ENCODE peak calls at places on chromosomes 7 and 10, in eight cellular contexts. One of them, this sample, is unnamed.

GRCh38 chr7:90933984-90934383 is 330.2 kb upstream of the FZD1 start:
- DNase-seq in GM20000: no peak
- DNase-seq in WTC11: no peak
- DNase-seq in A549: no peak
- DNase-seq in H1: no peak
- DNase-seq in epithelial cell of proximal tubule: no peak
- DNase-seq in fibroblast of the aortic adventitia: no peak
- DNase-seq in OCI-LY7: no peak
- DNase-seq in this sample: no peak

GRCh38 chr10:83919187-83919586 is 220.1 kb upstream of the GHITM start:
- DNase-seq in WTC11: no peak
- DNase-seq in fibroblast of the aortic adventitia: no peak
- DNase-seq in OCI-LY7: no peak
- DNase-seq in H1: no peak
- DNase-seq in A549: no peak
- DNase-seq in epithelial cell of proximal tubule: no peak
- DNase-seq in GM20000: no peak
- DNase-seq in this sample: no peak

GRCh38 chr7:73668103-73668937 is 689 bp downstream of the VPS37D start:
- DNase-seq in OCI-LY7: peak
- DNase-seq in fibroblast of the aortic adventitia: no peak
- DNase-seq in A549: peak
- DNase-seq in GM20000: peak
- DNase-seq in WTC11: no peak
- DNase-seq in epithelial cell of proximal tubule: no peak
- DNase-seq in H1: no peak
- DNase-seq in this sample: peak

GRCh38 chr10:69645751-69646687 is 16.0 kb downstream of the FAM241B start:
- DNase-seq in OCI-LY7: no peak
- DNase-seq in A549: no peak
- DNase-seq in epithelial cell of proximal tubule: no peak
- DNase-seq in GM20000: no peak
- DNase-seq in WTC11: no peak
- DNase-seq in H1: no peak
- DNase-seq in fibroblast of the aortic adventitia: no peak
- DNase-seq in this sample: no peak

GRCh38 chr7:39595102-39595620 is 28.2 kb upstream of the RALA start:
- DNase-seq in epithelial cell of proximal tubule: no peak
- DNase-seq in A549: no peak
- DNase-seq in H1: no peak
- DNase-seq in WTC11: no peak
- DNase-seq in fibroblast of the aortic adventitia: peak
- DNase-seq in GM20000: no peak
- DNase-seq in OCI-LY7: no peak
- DNase-seq in this sample: no peak

GRCh38 chr7:18313970-18314369 is 181.6 kb upstream of the HDAC9 start:
- DNase-seq in OCI-LY7: no peak
- DNase-seq in H1: no peak
- DNase-seq in WTC11: no peak
- DNase-seq in epithelial cell of proximal tubule: no peak
- DNase-seq in A549: no peak
- DNase-seq in GM20000: no peak
- DNase-seq in fibroblast of the aortic adventitia: no peak
- DNase-seq in this sample: no peak

GRCh38 chr10:88281592-88282268 is 301.4 kb downstream of the RNLS start:
- DNase-seq in GM20000: no peak
- DNase-seq in OCI-LY7: peak
- DNase-seq in H1: no peak
- DNase-seq in A549: no peak
- DNase-seq in fibroblast of the aortic adventitia: peak
- DNase-seq in WTC11: no peak
- DNase-seq in epithelial cell of proximal tubule: peak
- DNase-seq in this sample: no peak

GRCh38 chr7:120521761-120522737 is 249.1 kb downstream of the KCND2 start:
- DNase-seq in H1: no peak
- DNase-seq in WTC11: no peak
- DNase-seq in OCI-LY7: no peak
- DNase-seq in fibroblast of the aortic adventitia: no peak
- DNase-seq in A549: no peak
- DNase-seq in epithelial cell of proximal tubule: no peak
- DNase-seq in GM20000: no peak
- DNase-seq in this sample: no peak

GRCh38 chr7:150967332-150967731 is 10.8 kb downstream of the KCNH2 start:
- DNase-seq in H1: no peak
- DNase-seq in GM20000: no peak
- DNase-seq in A549: no peak
- DNase-seq in WTC11: no peak
- DNase-seq in OCI-LY7: no peak
- DNase-seq in epithelial cell of proximal tubule: no peak
- DNase-seq in fibroblast of the aortic adventitia: no peak
- DNase-seq in this sample: no peak

GRCh38 chr7:150968056-150968455 is 10.1 kb downstream of the KCNH2 start:
- DNase-seq in WTC11: no peak
- DNase-seq in GM20000: no peak
- DNase-seq in OCI-LY7: no peak
- DNase-seq in H1: no peak
- DNase-seq in A549: no peak
- DNase-seq in fibroblast of the aortic adventitia: no peak
- DNase-seq in epithelial cell of proximal tubule: no peak
- DNase-seq in this sample: no peak

GRCh38 chr7:150965273-150965830 is 12.8 kb downstream of the KCNH2 start:
- DNase-seq in WTC11: no peak
- DNase-seq in GM20000: no peak
- DNase-seq in A549: no peak
- DNase-seq in OCI-LY7: no peak
- DNase-seq in epithelial cell of proximal tubule: no peak
- DNase-seq in H1: no peak
- DNase-seq in fibroblast of the aortic adventitia: no peak
- DNase-seq in this sample: no peak

GRCh38 chr7:150964593-150965111 is 13.5 kb downstream of the KCNH2 start:
- DNase-seq in WTC11: peak
- DNase-seq in fibroblast of the aortic adventitia: no peak
- DNase-seq in GM20000: no peak
- DNase-seq in OCI-LY7: no peak
- DNase-seq in A549: peak
- DNase-seq in epithelial cell of proximal tubule: no peak
- DNase-seq in H1: no peak
- DNase-seq in this sample: no peak

GRCh38 chr7:150966002-150966401 is 12.1 kb downstream of the KCNH2 start:
- DNase-seq in fibroblast of the aortic adventitia: no peak
- DNase-seq in H1: no peak
- DNase-seq in WTC11: peak
- DNase-seq in GM20000: no peak
- DNase-seq in epithelial cell of proximal tubule: no peak
- DNase-seq in A549: peak
- DNase-seq in OCI-LY7: peak
- DNase-seq in this sample: no peak
- TF ChIP-seq CTCF in fibroblast of the aortic adventitia: peak
- TF ChIP-seq CTCF in H1: no peak
- TF ChIP-seq CTCF in WTC11: peak
- TF ChIP-seq CTCF in GM20000: no peak
- TF ChIP-seq CTCF in epithelial cell of proximal tubule: peak
- TF ChIP-seq CTCF in A549: no peak
- TF ChIP-seq CTCF in OCI-LY7: no peak
- TF ChIP-seq CTCF in this sample: no peak

GRCh38 chr10:119736220-119736619 is 10.4 kb downstream of the INPP5F start:
- DNase-seq in fibroblast of the aortic adventitia: no peak
- DNase-seq in OCI-LY7: no peak
- DNase-seq in H1: no peak
- DNase-seq in GM20000: no peak
- DNase-seq in WTC11: no peak
- DNase-seq in epithelial cell of proximal tubule: no peak
- DNase-seq in A549: no peak
- DNase-seq in this sample: no peak

GRCh38 chr10:119735451-119735850 is 9.6 kb downstream of the INPP5F start:
- DNase-seq in H1: no peak
- DNase-seq in A549: no peak
- DNase-seq in epithelial cell of proximal tubule: no peak
- DNase-seq in WTC11: no peak
- DNase-seq in OCI-LY7: no peak
- DNase-seq in GM20000: no peak
- DNase-seq in fibroblast of the aortic adventitia: no peak
- DNase-seq in this sample: no peak

GRCh38 chr10:119737827-119738226 is 12.0 kb downstream of the INPP5F start:
- DNase-seq in fibroblast of the aortic adventitia: peak
- DNase-seq in A549: peak
- DNase-seq in GM20000: no peak
- DNase-seq in WTC11: no peak
- DNase-seq in OCI-LY7: no peak
- DNase-seq in H1: no peak
- DNase-seq in epithelial cell of proximal tubule: no peak
- DNase-seq in this sample: no peak

GRCh38 chr10:119737039-119737663 is 11.3 kb downstream of the INPP5F start:
- DNase-seq in GM20000: no peak
- DNase-seq in fibroblast of the aortic adventitia: no peak
- DNase-seq in H1: no peak
- DNase-seq in epithelial cell of proximal tubule: no peak
- DNase-seq in WTC11: no peak
- DNase-seq in A549: no peak
- DNase-seq in OCI-LY7: no peak
- DNase-seq in this sample: no peak

DNA sequence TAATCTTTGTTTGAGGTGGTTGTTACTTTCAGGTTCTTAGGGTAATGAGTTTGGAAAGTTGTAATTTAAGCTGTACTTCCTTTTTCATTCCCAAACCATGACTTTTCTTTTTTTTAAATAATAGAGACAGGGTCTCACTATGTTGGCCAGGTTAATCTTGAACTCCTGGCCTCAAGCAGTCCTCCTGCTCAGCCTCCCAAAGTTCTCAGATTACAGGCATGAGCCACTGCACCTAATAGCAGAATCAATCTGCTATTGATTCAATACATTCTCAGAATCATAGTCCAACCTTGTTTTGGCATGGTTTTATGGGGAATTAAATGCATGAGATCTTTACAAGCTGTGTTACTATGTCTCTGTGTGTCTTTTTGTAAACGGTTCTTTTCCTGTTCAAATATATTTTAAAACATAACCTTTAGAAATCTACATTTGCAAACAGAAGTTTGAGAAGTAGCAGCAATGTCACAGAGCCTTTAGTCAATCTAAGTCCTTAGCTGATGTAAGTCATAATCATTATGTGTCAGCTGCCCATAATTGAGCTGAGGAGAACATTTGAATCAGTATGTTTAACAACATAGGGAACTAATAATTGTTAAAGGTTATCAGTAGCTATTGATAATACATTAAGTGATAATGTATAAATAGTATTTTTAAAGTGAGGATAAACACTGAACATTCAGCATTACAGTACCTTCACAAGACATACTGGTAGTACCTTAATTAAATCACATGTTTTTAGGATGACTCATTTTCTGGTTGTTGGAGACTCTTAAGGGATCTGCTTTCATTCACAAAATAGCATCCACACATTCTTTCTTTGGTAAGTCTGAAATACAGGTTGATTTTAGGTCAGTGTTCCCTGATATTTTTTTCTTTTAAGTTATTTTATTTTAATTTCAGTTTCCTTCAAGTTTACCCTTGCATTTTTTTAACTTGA is 8.8 kb downstream of the INPP5F start:
- DNase-seq in A549: no peak
- DNase-seq in OCI-LY7: no peak
- DNase-seq in fibroblast of the aortic adventitia: peak
- DNase-seq in GM20000: no peak
- DNase-seq in WTC11: no peak
- DNase-seq in epithelial cell of proximal tubule: no peak
- DNase-seq in H1: no peak
- DNase-seq in this sample: no peak
- TF ChIP-seq CTCF in A549: no peak
- TF ChIP-seq CTCF in OCI-LY7: no peak
- TF ChIP-seq CTCF in fibroblast of the aortic adventitia: no peak
- TF ChIP-seq CTCF in GM20000: no peak
- TF ChIP-seq CTCF in WTC11: no peak
- TF ChIP-seq CTCF in epithelial cell of proximal tubule: no peak
- TF ChIP-seq CTCF in H1: no peak
- TF ChIP-seq CTCF in this sample: no peak

GRCh38 chr7:43480581-43480980 is 102.3 kb upstream of the STK17A start:
- DNase-seq in fibroblast of the aortic adventitia: peak
- DNase-seq in OCI-LY7: no peak
- DNase-seq in GM20000: no peak
- DNase-seq in H1: no peak
- DNase-seq in WTC11: no peak
- DNase-seq in A549: no peak
- DNase-seq in epithelial cell of proximal tubule: no peak
- DNase-seq in this sample: no peak

GRCh38 chr7:43475983-43476382 is 106.9 kb upstream of the STK17A start:
- DNase-seq in A549: no peak
- DNase-seq in GM20000: no peak
- DNase-seq in fibroblast of the aortic adventitia: no peak
- DNase-seq in OCI-LY7: no peak
- DNase-seq in epithelial cell of proximal tubule: no peak
- DNase-seq in H1: no peak
- DNase-seq in WTC11: no peak
- DNase-seq in this sample: no peak

GRCh38 chr7:43481905-43482678 is 100.8 kb upstream of the STK17A start:
- DNase-seq in fibroblast of the aortic adventitia: peak
- DNase-seq in WTC11: no peak
- DNase-seq in OCI-LY7: no peak
- DNase-seq in A549: no peak
- DNase-seq in GM20000: no peak
- DNase-seq in H1: peak
- DNase-seq in epithelial cell of proximal tubule: no peak
- DNase-seq in this sample: no peak

GRCh38 chr7:43479543-43479942 is 103.4 kb upstream of the STK17A start:
- DNase-seq in WTC11: no peak
- DNase-seq in epithelial cell of proximal tubule: no peak
- DNase-seq in A549: no peak
- DNase-seq in OCI-LY7: no peak
- DNase-seq in fibroblast of the aortic adventitia: no peak
- DNase-seq in GM20000: no peak
- DNase-seq in H1: peak
- DNase-seq in this sample: no peak

DNA sequence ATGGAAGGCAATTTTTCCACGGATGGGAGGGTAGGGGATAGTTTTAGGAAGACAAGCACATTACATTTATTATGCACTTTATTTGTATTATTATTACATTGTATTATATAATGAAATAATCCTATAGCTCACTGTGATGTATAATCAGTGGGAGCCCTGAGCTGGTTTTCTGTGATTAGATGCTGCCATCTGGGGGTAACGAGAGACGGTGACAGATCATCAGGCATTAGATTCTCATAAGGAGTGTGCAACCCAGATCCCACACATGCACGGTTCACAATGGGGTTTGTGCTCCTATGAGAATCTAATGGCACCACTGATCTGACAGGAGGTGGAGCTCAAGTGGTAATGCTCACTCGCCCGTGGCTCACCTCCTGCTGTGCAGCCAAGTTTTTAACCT is 103.9 kb upstream of the STK17A start:
- DNase-seq in fibroblast of the aortic adventitia: no peak
- DNase-seq in H1: peak
- DNase-seq in epithelial cell of proximal tubule: no peak
- DNase-seq in GM20000: no peak
- DNase-seq in A549: no peak
- DNase-seq in WTC11: no peak
- DNase-seq in OCI-LY7: peak
- DNase-seq in this sample: no peak
- TF ChIP-seq CTCF in fibroblast of the aortic adventitia: no peak
- TF ChIP-seq CTCF in H1: no peak
- TF ChIP-seq CTCF in epithelial cell of proximal tubule: no peak
- TF ChIP-seq CTCF in GM20000: no peak
- TF ChIP-seq CTCF in A549: peak
- TF ChIP-seq CTCF in WTC11: no peak
- TF ChIP-seq CTCF in OCI-LY7: peak
- TF ChIP-seq CTCF in this sample: peak

GRCh38 chr10:80856186-80856585 is 318.5 kb downstream of the SH2D4B start:
- DNase-seq in epithelial cell of proximal tubule: no peak
- DNase-seq in fibroblast of the aortic adventitia: no peak
- DNase-seq in WTC11: no peak
- DNase-seq in H1: no peak
- DNase-seq in GM20000: no peak
- DNase-seq in A549: no peak
- DNase-seq in OCI-LY7: no peak
- DNase-seq in this sample: no peak

GRCh38 chr10:80860719-80861118 is 323.0 kb downstream of the SH2D4B start:
- DNase-seq in fibroblast of the aortic adventitia: no peak
- DNase-seq in OCI-LY7: no peak
- DNase-seq in H1: no peak
- DNase-seq in epithelial cell of proximal tubule: no peak
- DNase-seq in A549: no peak
- DNase-seq in GM20000: no peak
- DNase-seq in WTC11: no peak
- DNase-seq in this sample: no peak

DNA sequence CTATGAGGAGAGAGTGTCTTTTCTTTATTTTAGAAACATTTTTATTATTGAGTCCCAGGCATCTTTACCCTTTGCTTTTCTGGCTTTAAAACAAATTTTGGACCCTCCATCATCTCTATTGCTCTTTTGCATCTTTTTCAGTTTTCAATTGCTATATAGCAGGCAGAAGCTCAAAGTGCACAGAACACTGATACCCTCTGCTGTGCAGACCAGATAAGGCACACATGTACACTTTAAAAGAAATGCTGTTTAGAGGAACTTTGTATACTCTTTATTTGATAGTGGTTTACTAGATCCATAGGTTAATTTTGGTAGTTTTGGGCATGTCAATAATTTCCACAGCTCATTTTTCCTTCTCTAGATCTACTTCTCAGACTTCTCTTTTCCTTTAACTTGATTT is 324.2 kb downstream of the SH2D4B start:
- DNase-seq in A549: no peak
- DNase-seq in GM20000: no peak
- DNase-seq in epithelial cell of proximal tubule: no peak
- DNase-seq in H1: no peak
- DNase-seq in OCI-LY7: no peak
- DNase-seq in fibroblast of the aortic adventitia: no peak
- DNase-seq in WTC11: no peak
- DNase-seq in this sample: no peak
- TF ChIP-seq CTCF in A549: no peak
- TF ChIP-seq CTCF in GM20000: no peak
- TF ChIP-seq CTCF in epithelial cell of proximal tubule: no peak
- TF ChIP-seq CTCF in H1: no peak
- TF ChIP-seq CTCF in OCI-LY7: no peak
- TF ChIP-seq CTCF in fibroblast of the aortic adventitia: no peak
- TF ChIP-seq CTCF in WTC11: no peak
- TF ChIP-seq CTCF in this sample: peak